ENCODE peak calls at places on chromosome 6, in nine cellular contexts. D, C, H, U, W, K, S, E and N are unnamed samples.

GRCh38 chr6:105280033-105280432 is 100.2 kb upstream of the POPDC3 start:
- DNase-seq in D (no peak), C (no peak), H (no peak), U (no peak), W (no peak), K (no peak), S (peak), E (no peak), N (no peak)

GRCh38 chr6:127484207-127484858 is 25.1 kb upstream of the KIAA0408 start:
- DNase-seq in D (no peak), C (peak), H (no peak), U (peak), W (no peak), K (no peak), S (no peak), E (no peak), N (no peak)

GRCh38 chr6:46219661-46220060 is 48.9 kb upstream of the ENPP5 start:
- DNase-seq in D (no peak), C (no peak), H (no peak), U (no peak), W (no peak), K (no peak), S (no peak), E (no peak), N (no peak)

GRCh38 chr6:26613717-26614683 is 17.2 kb downstream of the ABT1 start:
- DNase-seq in D (no peak), C (no peak), H (no peak), U (no peak), W (no peak), K (no peak), S (no peak), E (no peak), N (no peak)

GRCh38 chr6:71513036-71513435 is 224.4 kb downstream of the OGFRL1 start:
- DNase-seq in D (no peak), C (no peak), H (no peak), U (no peak), W (no peak), K (no peak), S (no peak), E (no peak), N (no peak)

GRCh38 chr6:130932438-130932837 is 105.2 kb downstream of the SMLR1 start:
- DNase-seq in D (no peak), C (no peak), H (no peak), U (no peak), W (no peak), K (no peak), S (no peak), E (no peak), N (no peak)

GRCh38 chr6:17610835-17611234 is 10.7 kb downstream of the FAM8A1 start:
- DNase-seq in D (no peak), C (no peak), H (no peak), U (no peak), W (no peak), K (no peak), S (no peak), E (no peak), N (no peak)

GRCh38 chr6:33156964-33157363 is 35.3 kb downstream of the COL11A2 start:
- DNase-seq in D (no peak), C (no peak), H (no peak), U (no peak), W (no peak), K (no peak), S (no peak), E (no peak), N (no peak)

GRCh38 chr6:130872250-130873095 is 45.3 kb downstream of the SMLR1 start:
- DNase-seq in D (peak), C (peak), H (peak), U (peak), W (no peak), K (peak), S (peak), E (peak), N (peak)

GRCh38 chr6:107555449-107555848 is 65.5 kb downstream of the SOBP start:
- DNase-seq in D (no peak), C (no peak), H (no peak), U (no peak), W (no peak), K (no peak), S (no peak), E (no peak), N (no peak)

GRCh38 chr6:160960067-160960466 is 31.5 kb upstream of the MAP3K4 start:
- DNase-seq in D (no peak), C (no peak), H (no peak), U (no peak), W (no peak), K (no peak), S (no peak), E (no peak), N (no peak)

GRCh38 chr6:55578537-55579363 is at the start of gene HMGCLL1:
- DNase-seq in D (no peak), C (peak), H (peak), U (peak), W (peak), K (peak), S (no peak), E (peak), N (peak)

GRCh38 chr6:26576929-26577719 is 19.6 kb upstream of the ABT1 start:
- DNase-seq in D (no peak), C (peak), H (peak), U (no peak), W (no peak), K (peak), S (no peak), E (peak), N (peak)

GRCh38 chr6:154538664-154539235 is 28.3 kb upstream of the CNKSR3 start:
- DNase-seq in D (no peak), C (no peak), H (no peak), U (no peak), W (no peak), K (no peak), S (no peak), E (no peak), N (no peak)

GRCh38 chr6:36577298-36577697 is 16.9 kb upstream of the SRSF3 start:
- DNase-seq in D (no peak), C (peak), H (no peak), U (peak), W (peak), K (no peak), S (no peak), E (peak), N (no peak)

GRCh38 chr6:52787917-52788316 is 15.7 kb downstream of the GSTA1 start:
- DNase-seq in D (no peak), C (no peak), H (no peak), U (no peak), W (no peak), K (no peak), S (no peak), E (peak), N (no peak)

GRCh38 chr6:37920667-37921066 is 101.1 kb downstream of the ZFAND3 start:
- DNase-seq in D (no peak), C (peak), H (no peak), U (no peak), W (no peak), K (no peak), S (no peak), E (no peak), N (no peak)

GRCh38 chr6:5713519-5713918 is 293.2 kb downstream of the NRN1 start:
- DNase-seq in D (no peak), C (no peak), H (no peak), U (no peak), W (no peak), K (no peak), S (no peak), E (no peak), N (no peak)

GRCh38 chr6:63347599-63347998 is 27.8 kb upstream of the LGSN start:
- DNase-seq in D (no peak), C (peak), H (no peak), U (peak), W (no peak), K (no peak), S (no peak), E (no peak), N (no peak)

GRCh38 chr6:42929928-42930360 is 664 bp downstream of the CNPY3 start:
- DNase-seq in D (no peak), C (peak), H (no peak), U (peak), W (no peak), K (peak), S (peak), E (peak), N (no peak)

DNA sequence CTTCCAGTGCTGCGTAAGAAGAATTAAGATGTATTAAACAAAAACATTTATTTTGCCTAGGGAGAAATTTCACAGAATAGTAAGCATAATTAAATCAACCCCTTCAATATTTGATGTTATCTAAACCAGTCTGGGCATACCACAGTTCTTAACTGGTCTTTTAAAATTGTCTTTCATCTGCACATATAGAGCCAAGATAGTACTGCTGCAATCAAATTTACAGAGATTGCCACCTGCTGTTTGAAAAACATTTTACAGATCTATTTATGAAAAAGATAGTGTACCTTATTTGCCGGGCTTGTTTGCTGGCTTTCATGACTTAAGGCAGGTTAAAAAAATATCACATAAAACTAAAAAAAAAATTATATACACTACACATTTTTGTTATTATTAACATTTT is 323.2 kb downstream of the ADGRB3 start:
- DNase-seq in D (no peak), C (no peak), H (no peak), U (peak), W (no peak), K (no peak), S (no peak), E (no peak), N (no peak)
- TF ChIP-seq CTCF in D (peak), C (peak), H (peak), U (peak), W (no peak), K (no peak), S (no peak), E (no peak), N (no peak)

GRCh38 chr6:3396503-3397180 is 60.2 kb downstream of the SLC22A23 start:
- DNase-seq in D (no peak), C (no peak), H (no peak), U (no peak), W (peak), K (no peak), S (no peak), E (no peak), N (no peak)
- H3K27ac ChIP-seq in D (no peak), C (no peak), H (no peak), U (peak), W (peak), K (no peak), S (no peak), E (no peak), N (no peak)

DNA sequence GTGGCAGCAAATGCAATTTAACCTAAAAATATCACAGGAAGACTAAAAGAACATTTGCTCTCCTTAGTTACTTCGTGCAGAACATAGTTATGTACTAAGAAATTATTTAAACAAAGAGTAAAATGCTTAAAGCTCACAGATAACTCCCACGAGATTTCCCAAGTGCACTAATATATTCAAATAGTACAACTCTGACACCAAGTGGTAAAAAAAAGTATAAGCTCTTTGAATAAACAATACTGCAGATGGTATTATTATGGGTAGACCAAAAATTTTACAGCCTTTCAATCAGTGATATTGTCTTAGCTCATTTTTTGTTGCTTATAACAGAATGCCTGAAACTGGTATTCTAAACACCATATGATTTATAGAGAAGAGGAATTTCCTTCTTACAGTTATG is 52.8 kb upstream of the FILIP1 start:
- DNase-seq in D (no peak), C (no peak), H (no peak), U (peak), W (no peak), K (no peak), S (no peak), E (no peak), N (no peak)
- TF ChIP-seq CTCF in D (peak), C (no peak), H (peak), U (peak), W (no peak), K (no peak), S (no peak), E (no peak), N (no peak)

GRCh38 chr6:11120273-11121005 is 8.9 kb upstream of the ERVFRD-1 start:
- DNase-seq in D (no peak), C (peak), H (no peak), U (no peak), W (no peak), K (no peak), S (no peak), E (no peak), N (no peak)
- H3K27ac ChIP-seq in D (no peak), C (no peak), H (no peak), U (no peak), W (no peak), K (no peak), S (no peak), E (no peak), N (no peak)

GRCh38 chr6:108621117-108621516 is 60.4 kb downstream of the FOXO3 start:
- DNase-seq in D (peak), C (peak), H (no peak), U (peak), W (no peak), K (no peak), S (peak), E (peak), N (no peak)
- TF ChIP-seq CTCF in D (no peak), C (peak), H (no peak), U (no peak), W (no peak), K (no peak), S (no peak), E (no peak), N (no peak)

DNA sequence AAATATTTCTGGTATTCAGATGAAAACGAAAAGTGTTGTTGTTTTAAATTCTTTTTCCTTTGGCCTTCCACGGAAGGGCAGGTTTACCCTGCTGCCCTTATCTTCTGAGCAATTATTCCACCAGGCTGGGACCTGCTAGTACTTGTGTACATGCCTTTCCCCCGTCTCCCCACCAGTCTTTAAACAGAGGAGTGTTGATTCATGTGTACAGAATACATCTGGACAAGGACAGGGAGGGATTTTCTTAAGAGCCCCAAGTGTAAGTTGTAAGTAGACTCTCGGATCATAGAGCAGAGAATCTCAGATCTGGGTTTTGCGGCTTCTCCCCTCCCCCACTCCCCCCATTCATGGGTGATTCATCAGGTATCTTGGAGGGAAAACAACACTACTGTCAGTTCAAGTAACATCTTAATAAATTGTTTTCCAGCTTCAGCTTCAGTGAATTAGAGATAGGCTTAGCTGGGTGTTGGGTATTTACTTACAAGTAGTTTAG is 81.3 kb downstream of the RTN4IP1 start:
- DNase-seq in D (no peak), C (peak), H (no peak), U (peak), W (no peak), K (no peak), S (no peak), E (no peak), N (no peak)
- H3K27ac ChIP-seq in D (no peak), C (peak), H (peak), U (peak), W (peak), K (no peak), S (no peak), E (no peak), N (no peak)

DNA sequence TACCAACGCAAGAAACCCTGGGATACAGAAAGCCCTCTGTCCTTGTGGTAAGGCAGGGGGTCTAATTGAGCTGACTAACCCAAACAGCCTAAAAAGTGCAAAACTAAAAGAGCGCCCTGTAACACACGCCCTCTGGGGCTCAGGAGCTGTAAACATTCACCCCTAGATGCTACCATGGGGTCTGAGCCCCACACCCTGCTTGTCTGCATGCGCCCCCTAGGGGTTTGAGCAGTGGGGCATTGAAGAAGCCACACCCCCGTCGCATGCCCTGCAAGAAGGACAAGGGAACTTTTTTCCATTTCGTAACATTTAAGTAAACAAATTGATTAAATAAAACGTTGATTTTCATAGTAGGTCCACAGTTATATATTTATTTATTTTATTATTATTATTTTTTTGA is 616.9 kb upstream of the MAN1A1 start:
- DNase-seq in D (no peak), C (no peak), H (no peak), U (no peak), W (no peak), K (no peak), S (no peak), E (no peak), N (peak)
- TF ChIP-seq CTCF in D (no peak), C (peak), H (no peak), U (no peak), W (no peak), K (no peak), S (no peak), E (no peak), N (no peak)

GRCh38 chr6:158010591-158011477 is 29.2 kb downstream of the SYNJ2 start:
- DNase-seq in D (no peak), C (no peak), H (peak), U (no peak), W (no peak), K (no peak), S (no peak), E (no peak), N (no peak)

GRCh38 chr6:158009935-158010585 is 28.4 kb downstream of the SYNJ2 start:
- DNase-seq in D (no peak), C (no peak), H (no peak), U (no peak), W (no peak), K (no peak), S (no peak), E (no peak), N (no peak)

GRCh38 chr6:158006821-158007570 is 25.3 kb downstream of the SYNJ2 start:
- DNase-seq in D (no peak), C (no peak), H (no peak), U (no peak), W (no peak), K (no peak), S (no peak), E (no peak), N (no peak)

GRCh38 chr6:158011478-158011920 is 29.8 kb downstream of the SYNJ2 start:
- DNase-seq in D (no peak), C (peak), H (no peak), U (no peak), W (no peak), K (no peak), S (no peak), E (no peak), N (no peak)

GRCh38 chr6:158008894-158009891 is 27.5 kb downstream of the SYNJ2 start:
- DNase-seq in D (no peak), C (peak), H (peak), U (no peak), W (peak), K (peak), S (no peak), E (peak), N (peak)
- H3K27ac ChIP-seq in D (peak), C (no peak), H (peak), U (peak), W (peak), K (no peak), S (no peak), E (peak), N (no peak)